ENCODE peak calls at places on chromosomes 6 and 20, in seven cellular contexts. One of them, this sample, is unnamed.

GRCh38 chr6:165987483-165988305 is 180.0 kb downstream of the TBXT start:
- DNase-seq in astrocyte: peak; percentile 86
- DNase-seq in lower lobe of right lung: no peak
- DNase-seq in choroid plexus epithelial cell: peak; percentile 91
- DNase-seq in K562: no peak
- DNase-seq in astrocyte of the spinal cord: peak; percentile 91
- DNase-seq in body of pancreas: peak; percentile 69
- DNase-seq in this sample: no peak

GRCh38 chr6:37794825-37795224 is 24.7 kb upstream of the ZFAND3 start:
- DNase-seq in astrocyte of the spinal cord: peak; percentile 39
- DNase-seq in astrocyte: peak; percentile 28
- DNase-seq in body of pancreas: no peak
- DNase-seq in K562: no peak
- DNase-seq in choroid plexus epithelial cell: peak; percentile 60
- DNase-seq in lower lobe of right lung: no peak
- DNase-seq in this sample: no peak

GRCh38 chr6:149716584-149716983 is 1.3 kb downstream of the LATS1 start:
- DNase-seq in choroid plexus epithelial cell: peak; percentile 26
- DNase-seq in body of pancreas: no peak
- DNase-seq in K562: peak; percentile 38
- DNase-seq in astrocyte of the spinal cord: no peak
- DNase-seq in astrocyte: peak; percentile 25
- DNase-seq in lower lobe of right lung: no peak
- DNase-seq in this sample: no peak

GRCh38 chr6:90645634-90646033 is 58.8 kb upstream of the MAP3K7 start:
- DNase-seq in K562: no peak
- DNase-seq in astrocyte of the spinal cord: no peak
- DNase-seq in astrocyte: no peak
- DNase-seq in lower lobe of right lung: no peak
- DNase-seq in body of pancreas: no peak
- DNase-seq in choroid plexus epithelial cell: no peak
- DNase-seq in this sample: no peak

GRCh38 chr6:15184441-15184861 is 61.4 kb upstream of the JARID2 start:
- DNase-seq in K562: no peak
- DNase-seq in lower lobe of right lung: no peak
- DNase-seq in astrocyte of the spinal cord: no peak
- DNase-seq in body of pancreas: no peak
- DNase-seq in astrocyte: no peak
- DNase-seq in choroid plexus epithelial cell: peak; percentile 2
- DNase-seq in this sample: no peak

GRCh38 chr6:166862287-166862977 is 93.9 kb downstream of the RNASET2 start:
- DNase-seq in body of pancreas: peak; percentile 30
- DNase-seq in astrocyte of the spinal cord: no peak
- DNase-seq in lower lobe of right lung: no peak
- DNase-seq in K562: no peak
- DNase-seq in choroid plexus epithelial cell: peak; percentile 7
- DNase-seq in astrocyte: peak; percentile 2
- DNase-seq in this sample: no peak

GRCh38 chr6:89079611-89080213 is 839 bp upstream of the PNRC1 start:
- DNase-seq in lower lobe of right lung: peak; percentile 65
- DNase-seq in astrocyte of the spinal cord: peak; percentile 85
- DNase-seq in choroid plexus epithelial cell: peak; percentile 86
- DNase-seq in K562: no peak
- DNase-seq in body of pancreas: peak; percentile 68
- DNase-seq in astrocyte: peak; percentile 56
- DNase-seq in this sample: no peak

GRCh38 chr20:25453035-25453810 is 45.8 kb downstream of the GINS1 start:
- DNase-seq in astrocyte: peak; percentile 20
- DNase-seq in astrocyte of the spinal cord: peak; percentile 24
- DNase-seq in lower lobe of right lung: no peak
- DNase-seq in choroid plexus epithelial cell: peak; percentile 26
- DNase-seq in body of pancreas: no peak
- DNase-seq in K562: no peak
- DNase-seq in this sample: no peak

GRCh38 chr20:56454754-56455153 is 13.7 kb upstream of the RTF2 start:
- DNase-seq in lower lobe of right lung: no peak
- DNase-seq in astrocyte of the spinal cord: no peak
- DNase-seq in body of pancreas: no peak
- DNase-seq in astrocyte: no peak
- DNase-seq in K562: no peak
- DNase-seq in choroid plexus epithelial cell: no peak
- DNase-seq in this sample: no peak

GRCh38 chr6:95286874-95287273 is 290.5 kb upstream of the MANEA start:
- DNase-seq in astrocyte: no peak
- DNase-seq in lower lobe of right lung: no peak
- DNase-seq in astrocyte of the spinal cord: no peak
- DNase-seq in K562: no peak
- DNase-seq in choroid plexus epithelial cell: no peak
- DNase-seq in body of pancreas: no peak
- DNase-seq in this sample: no peak

GRCh38 chr20:36273414-36274247 is 32.5 kb upstream of the DLGAP4 start:
- DNase-seq in astrocyte: no peak
- DNase-seq in choroid plexus epithelial cell: peak; percentile 45
- DNase-seq in body of pancreas: peak; percentile 12
- DNase-seq in lower lobe of right lung: no peak
- DNase-seq in astrocyte of the spinal cord: no peak
- DNase-seq in K562: no peak
- DNase-seq in this sample: peak; percentile 31

GRCh38 chr6:147514831-147515230 is 6.3 kb downstream of the SAMD5 start:
- DNase-seq in astrocyte of the spinal cord: no peak
- DNase-seq in choroid plexus epithelial cell: no peak
- DNase-seq in lower lobe of right lung: no peak
- DNase-seq in K562: no peak
- DNase-seq in body of pancreas: no peak
- DNase-seq in astrocyte: no peak
- DNase-seq in this sample: no peak

GRCh38 chr6:40789143-40789764 is 202.1 kb upstream of the LRFN2 start:
- DNase-seq in lower lobe of right lung: no peak
- DNase-seq in K562: no peak
- DNase-seq in astrocyte: no peak
- DNase-seq in choroid plexus epithelial cell: peak; percentile 9
- DNase-seq in astrocyte of the spinal cord: no peak
- DNase-seq in body of pancreas: no peak
- DNase-seq in this sample: no peak

GRCh38 chr6:168884646-168885086 is 369.0 kb downstream of the THBS2 start:
- DNase-seq in lower lobe of right lung: peak; percentile 81
- DNase-seq in choroid plexus epithelial cell: peak; percentile 62
- DNase-seq in K562: peak; percentile 88
- DNase-seq in astrocyte of the spinal cord: peak; percentile 29
- DNase-seq in astrocyte: no peak
- DNase-seq in body of pancreas: peak; percentile 72
- DNase-seq in this sample: peak; percentile 61

GRCh38 chr20:32536861-32537656 is 48.1 kb downstream of the NOL4L start:
- DNase-seq in choroid plexus epithelial cell: no peak
- DNase-seq in lower lobe of right lung: peak; percentile 68
- DNase-seq in K562: no peak
- DNase-seq in astrocyte of the spinal cord: no peak
- DNase-seq in astrocyte: no peak
- DNase-seq in body of pancreas: peak; percentile 88
- DNase-seq in this sample: peak; percentile 60

GRCh38 chr6:83852528-83853177 is 507 bp upstream of the RIPPLY2 start:
- DNase-seq in body of pancreas: no peak
- DNase-seq in astrocyte: no peak
- DNase-seq in astrocyte of the spinal cord: no peak
- DNase-seq in choroid plexus epithelial cell: no peak
- DNase-seq in K562: no peak
- DNase-seq in lower lobe of right lung: no peak
- DNase-seq in this sample: no peak

GRCh38 chr6:130293800-130294199 is 71.0 kb upstream of the SAMD3 start:
- DNase-seq in astrocyte: peak; percentile 50
- DNase-seq in astrocyte of the spinal cord: peak; percentile 74
- DNase-seq in choroid plexus epithelial cell: peak; percentile 85
- DNase-seq in body of pancreas: peak; percentile 7
- DNase-seq in K562: peak; percentile 38
- DNase-seq in lower lobe of right lung: no peak
- DNase-seq in this sample: no peak

GRCh38 chr6:52598123-52598823 is 21.4 kb upstream of the TRAM2 start:
- DNase-seq in lower lobe of right lung: no peak
- DNase-seq in body of pancreas: peak; percentile 60
- DNase-seq in choroid plexus epithelial cell: peak; percentile 80
- DNase-seq in astrocyte of the spinal cord: peak; percentile 81
- DNase-seq in astrocyte: peak; percentile 70
- DNase-seq in K562: peak; percentile 89
- DNase-seq in this sample: peak; percentile 74

GRCh38 chr6:71621918-71622519 is 264.3 kb upstream of the RIMS1 start:
- DNase-seq in K562: no peak
- DNase-seq in body of pancreas: no peak
- DNase-seq in choroid plexus epithelial cell: peak; percentile 31
- DNase-seq in astrocyte: no peak
- DNase-seq in lower lobe of right lung: no peak
- DNase-seq in astrocyte of the spinal cord: peak; percentile 30
- DNase-seq in this sample: no peak

GRCh38 chr20:54065601-54066038 is 4.8 kb downstream of the BCAS1 start:
- DNase-seq in astrocyte of the spinal cord: no peak
- DNase-seq in astrocyte: no peak
- DNase-seq in lower lobe of right lung: no peak
- DNase-seq in body of pancreas: no peak
- DNase-seq in K562: peak; percentile 86
- DNase-seq in choroid plexus epithelial cell: no peak
- DNase-seq in this sample: no peak

GRCh38 chr6:29626948-29627761 is 5.8 kb downstream of the GABBR1 start:
- DNase-seq in astrocyte of the spinal cord: no peak
- DNase-seq in astrocyte: no peak
- DNase-seq in body of pancreas: no peak
- DNase-seq in K562: peak; percentile 35
- DNase-seq in lower lobe of right lung: no peak
- DNase-seq in choroid plexus epithelial cell: no peak
- DNase-seq in this sample: no peak

GRCh38 chr6:115898246-115898645 is 162.4 kb downstream of the FRK start:
- DNase-seq in body of pancreas: no peak
- DNase-seq in K562: no peak
- DNase-seq in astrocyte: no peak
- DNase-seq in choroid plexus epithelial cell: peak; percentile 40
- DNase-seq in lower lobe of right lung: no peak
- DNase-seq in astrocyte of the spinal cord: peak; percentile 61
- DNase-seq in this sample: no peak

GRCh38 chr6:33827546-33828451 is 24.0 kb upstream of the MLN start:
- DNase-seq in K562: no peak
- DNase-seq in lower lobe of right lung: peak; percentile 38
- DNase-seq in astrocyte: no peak
- DNase-seq in body of pancreas: no peak
- DNase-seq in astrocyte of the spinal cord: peak; percentile 67
- DNase-seq in choroid plexus epithelial cell: peak; percentile 80
- DNase-seq in this sample: no peak
- TF ChIP-seq CTCF in K562: no peak
- TF ChIP-seq CTCF in lower lobe of right lung: no peak
- TF ChIP-seq CTCF in astrocyte: no peak
- TF ChIP-seq CTCF in body of pancreas: no peak
- TF ChIP-seq CTCF in astrocyte of the spinal cord: no peak
- TF ChIP-seq CTCF in choroid plexus epithelial cell: no peak
- TF ChIP-seq CTCF in this sample: no peak

GRCh38 chr6:124400600-124400999 is 561.6 kb upstream of the RNF217 start:
- DNase-seq in astrocyte of the spinal cord: no peak
- DNase-seq in lower lobe of right lung: no peak
- DNase-seq in choroid plexus epithelial cell: peak; percentile 25
- DNase-seq in K562: no peak
- DNase-seq in body of pancreas: no peak
- DNase-seq in astrocyte: no peak
- DNase-seq in this sample: no peak
- TF ChIP-seq CTCF in astrocyte of the spinal cord: peak; percentile 20
- TF ChIP-seq CTCF in lower lobe of right lung: no peak
- TF ChIP-seq CTCF in choroid plexus epithelial cell: peak; percentile 57
- TF ChIP-seq CTCF in K562: no peak
- TF ChIP-seq CTCF in body of pancreas: no peak
- TF ChIP-seq CTCF in astrocyte: no peak
- TF ChIP-seq CTCF in this sample: no peak

GRCh38 chr6:43828711-43829110 is 58.7 kb downstream of the VEGFA start:
- DNase-seq in choroid plexus epithelial cell: no peak
- DNase-seq in body of pancreas: no peak
- DNase-seq in lower lobe of right lung: no peak
- DNase-seq in astrocyte of the spinal cord: no peak
- DNase-seq in K562: peak; percentile 93
- DNase-seq in astrocyte: no peak
- DNase-seq in this sample: no peak

GRCh38 chr6:43827898-43828297 is 57.9 kb downstream of the VEGFA start:
- DNase-seq in choroid plexus epithelial cell: no peak
- DNase-seq in astrocyte: no peak
- DNase-seq in K562: no peak
- DNase-seq in body of pancreas: no peak
- DNase-seq in lower lobe of right lung: peak; percentile 61
- DNase-seq in astrocyte of the spinal cord: no peak
- DNase-seq in this sample: no peak

GRCh38 chr6:43825187-43826115 is 55.4 kb downstream of the VEGFA start:
- DNase-seq in lower lobe of right lung: no peak
- DNase-seq in body of pancreas: no peak
- DNase-seq in K562: no peak
- DNase-seq in astrocyte: no peak
- DNase-seq in astrocyte of the spinal cord: no peak
- DNase-seq in choroid plexus epithelial cell: no peak
- DNase-seq in this sample: no peak

GRCh38 chr6:43824741-43825064 is 54.7 kb downstream of the VEGFA start:
- DNase-seq in astrocyte of the spinal cord: no peak
- DNase-seq in choroid plexus epithelial cell: no peak
- DNase-seq in K562: no peak
- DNase-seq in lower lobe of right lung: no peak
- DNase-seq in body of pancreas: peak; percentile 55
- DNase-seq in astrocyte: no peak
- DNase-seq in this sample: no peak

DNA sequence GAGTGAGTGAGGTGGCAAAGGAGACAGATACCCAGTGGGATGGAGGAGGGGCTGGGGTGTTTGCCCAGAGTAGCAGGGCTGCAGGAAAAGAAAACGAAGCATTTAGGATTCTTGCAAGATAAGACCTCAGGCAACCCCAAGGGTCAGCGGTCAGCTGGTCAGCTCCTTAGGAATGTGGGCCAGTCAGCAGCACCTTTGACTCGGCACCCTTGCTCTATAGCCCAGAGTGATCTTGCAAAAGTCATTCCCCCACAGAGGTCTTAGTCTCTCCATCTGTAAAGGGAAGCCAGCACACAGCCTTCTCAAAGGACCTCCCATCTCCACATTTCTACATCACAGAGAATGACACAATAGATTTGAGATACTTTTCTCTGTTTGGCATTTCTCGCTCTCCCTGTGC is 56.7 kb downstream of the VEGFA start:
- DNase-seq in lower lobe of right lung: no peak
- DNase-seq in K562: no peak
- DNase-seq in body of pancreas: no peak
- DNase-seq in astrocyte: no peak
- DNase-seq in astrocyte of the spinal cord: no peak
- DNase-seq in choroid plexus epithelial cell: no peak
- DNase-seq in this sample: no peak
- TF ChIP-seq CTCF in lower lobe of right lung: no peak
- TF ChIP-seq CTCF in K562: no peak
- TF ChIP-seq CTCF in body of pancreas: no peak
- TF ChIP-seq CTCF in astrocyte: no peak
- TF ChIP-seq CTCF in astrocyte of the spinal cord: no peak
- TF ChIP-seq CTCF in choroid plexus epithelial cell: no peak
- TF ChIP-seq CTCF in this sample: no peak

GRCh38 chr6:63963756-63964315 is 328.2 kb downstream of the PHF3 start:
- DNase-seq in K562: no peak
- DNase-seq in choroid plexus epithelial cell: peak; percentile 11
- DNase-seq in lower lobe of right lung: no peak
- DNase-seq in astrocyte: no peak
- DNase-seq in body of pancreas: no peak
- DNase-seq in astrocyte of the spinal cord: no peak
- DNase-seq in this sample: no peak
- TF ChIP-seq CTCF in K562: no peak
- TF ChIP-seq CTCF in choroid plexus epithelial cell: no peak
- TF ChIP-seq CTCF in lower lobe of right lung: no peak
- TF ChIP-seq CTCF in astrocyte: no peak
- TF ChIP-seq CTCF in body of pancreas: no peak
- TF ChIP-seq CTCF in astrocyte of the spinal cord: no peak
- TF ChIP-seq CTCF in this sample: no peak

GRCh38 chr6:4145083-4145482 is 9.7 kb upstream of the ECI2 start:
- DNase-seq in lower lobe of right lung: no peak
- DNase-seq in choroid plexus epithelial cell: no peak
- DNase-seq in K562: no peak
- DNase-seq in astrocyte of the spinal cord: no peak
- DNase-seq in body of pancreas: no peak
- DNase-seq in astrocyte: no peak
- DNase-seq in this sample: no peak
- TF ChIP-seq CTCF in lower lobe of right lung: no peak
- TF ChIP-seq CTCF in choroid plexus epithelial cell: no peak
- TF ChIP-seq CTCF in K562: no peak
- TF ChIP-seq CTCF in astrocyte of the spinal cord: no peak
- TF ChIP-seq CTCF in body of pancreas: no peak
- TF ChIP-seq CTCF in astrocyte: no peak
- TF ChIP-seq CTCF in this sample: no peak